ENCODE peak calls at places on chromosomes 3 and 15, in eight cellular contexts. Z is IMR-90, M is cardiac fibroblast, E is transverse colon, O is Calu3, T is ovary, C is AG04450, N is brain microvascular endothelial cell. L is an unnamed sample.

GRCh38 chr3:74992898-74993297 is 378.4 kb upstream of the CNTN3 start:
- DNase-seq in M (no peak), C (no peak), Z (no peak), N (no peak), E (no peak), O (no peak), T (no peak), L (no peak)

GRCh38 chr3:69806735-69807438 is 67.6 kb downstream of the MITF start:
- DNase-seq in C (no peak), E (no peak), N (peak), M (peak), Z (peak), T (no peak), O (no peak), L (peak)

GRCh38 chr3:44509985-44510360 is 32.5 kb upstream of the ZNF445 start:
- DNase-seq in T (no peak), C (no peak), N (peak), O (no peak), Z (peak), M (peak), E (no peak), L (peak)

GRCh38 chr3:143951351-143951971 is 20.2 kb upstream of the DIPK2A start:
- DNase-seq in O (peak), C (no peak), Z (peak), N (peak), T (peak), M (peak), E (no peak), L (peak)

GRCh38 chr3:74067296-74067695 is 442.6 kb upstream of the PDZRN3 start:
- DNase-seq in M (peak), T (no peak), C (no peak), E (no peak), N (no peak), Z (peak), O (no peak), L (peak)

GRCh38 chr3:138688871-138689299 is 80.3 kb downstream of the FAIM start:
- DNase-seq in M (no peak), C (no peak), T (no peak), O (no peak), Z (no peak), E (no peak), N (no peak), L (no peak)

GRCh38 chr3:49410844-49411549 is 779 bp downstream of the RHOA start:
- DNase-seq in C (no peak), E (no peak), N (no peak), T (no peak), O (no peak), M (no peak), Z (no peak), L (peak)

GRCh38 chr3:187150599-187150998 is 11.3 kb upstream of the RPL39L start:
- DNase-seq in Z (no peak), T (no peak), N (no peak), C (no peak), O (peak), M (no peak), E (peak), L (no peak)

GRCh38 chr3:16509721-16510619 is 3.5 kb downstream of the RFTN1 start:
- DNase-seq in E (no peak), M (no peak), T (no peak), Z (no peak), C (no peak), O (no peak), N (no peak), L (no peak)

GRCh38 chr3:56890448-56891083 is 88.8 kb upstream of the ARHGEF3 start:
- DNase-seq in Z (no peak), C (no peak), T (no peak), O (no peak), N (no peak), E (no peak), M (no peak), L (peak)

GRCh38 chr3:10333359-10333670 is 12.4 kb upstream of the SEC13 start:
- DNase-seq in O (no peak), Z (no peak), C (no peak), M (no peak), E (no peak), N (no peak), T (no peak), L (no peak)

GRCh38 chr3:163622384-163622783 is 1455.9 kb downstream of the SI start:
- DNase-seq in N (peak), T (no peak), C (no peak), Z (no peak), M (peak), E (no peak), O (no peak), L (no peak)

GRCh38 chr15:38320181-38320580 is 67.5 kb downstream of the SPRED1 start:
- DNase-seq in E (no peak), M (peak), C (no peak), Z (peak), O (no peak), T (no peak), N (peak), L (peak)

GRCh38 chr3:42743204-42743995 is 29.7 kb downstream of the CCDC13 start:
- DNase-seq in E (no peak), T (no peak), M (no peak), C (no peak), N (no peak), O (no peak), Z (no peak), L (no peak)

GRCh38 chr3:141625506-141625905 is 112.6 kb upstream of the RNF7 start:
- DNase-seq in M (peak), T (peak), Z (peak), O (no peak), N (no peak), C (no peak), E (no peak), L (peak)

GRCh38 chr3:149600619-149601018 is 57.2 kb downstream of the WWTR1 start:
- DNase-seq in E (no peak), C (no peak), M (no peak), N (no peak), Z (no peak), T (no peak), O (no peak), L (no peak)

GRCh38 chr15:60557157-60557556 is 78.2 kb upstream of the ICE2 start:
- DNase-seq in C (no peak), M (no peak), T (no peak), O (no peak), N (no peak), E (no peak), Z (peak), L (no peak)

GRCh38 chr3:148079370-148079769 is 618.3 kb upstream of the AGTR1 start:
- DNase-seq in Z (no peak), N (no peak), C (no peak), T (no peak), E (peak), O (no peak), M (no peak), L (peak)

GRCh38 chr3:134229038-134229437 is 21.6 kb downstream of the RYK start:
- DNase-seq in O (no peak), C (no peak), M (no peak), Z (no peak), N (no peak), T (no peak), E (no peak), L (no peak)

GRCh38 chr3:159652452-159652851 is 336.2 kb upstream of the IL12A start:
- DNase-seq in T (no peak), E (no peak), N (no peak), C (no peak), Z (no peak), O (no peak), M (no peak), L (no peak)

GRCh38 chr3:181630873-181631272 is 80.9 kb upstream of the SOX2 start:
- DNase-seq in O (no peak), M (peak), E (no peak), C (no peak), Z (no peak), N (no peak), T (no peak), L (no peak)

GRCh38 chr3:132730891-132731580 is 8.8 kb upstream of the NPHP3 start:
- DNase-seq in M (peak), T (no peak), Z (peak), O (peak), E (no peak), C (no peak), N (peak), L (peak)

GRCh38 chr3:8970971-8971589 is 7.8 kb upstream of the RAD18 start:
- DNase-seq in Z (peak), C (peak), M (peak), O (peak), N (peak), T (peak), E (peak), L (peak)

GRCh38 chr15:74387988-74388955 is 20.8 kb upstream of the CYP11A1 start:
- DNase-seq in M (no peak), Z (no peak), C (no peak), E (no peak), N (no peak), O (no peak), T (no peak), L (no peak)

GRCh38 chr3:46214751-46215352 is 6.7 kb upstream of the CCR1 start:
- DNase-seq in C (no peak), M (no peak), T (no peak), E (no peak), N (no peak), O (peak), Z (no peak), L (no peak)

GRCh38 chr3:58627580-58627894 is 39.0 kb downstream of the FAM3D start:
- DNase-seq in E (no peak), Z (no peak), N (no peak), M (no peak), T (peak), O (peak), C (no peak), L (peak)

GRCh38 chr15:83206387-83206970 is 1.1 kb downstream of the HDGFL3 start:
- DNase-seq in M (peak), C (no peak), O (peak), T (no peak), E (no peak), Z (no peak), N (no peak), L (peak)

GRCh38 chr15:84103345-84103744 is 132.2 kb upstream of the GOLGA6L4 start:
- DNase-seq in Z (no peak), O (no peak), C (no peak), E (no peak), T (no peak), M (no peak), N (no peak), L (no peak)

GRCh38 chr3:58173029-58173669 is 37.6 kb downstream of the DNASE1L3 start:
- DNase-seq in N (no peak), E (no peak), M (no peak), C (no peak), T (no peak), O (no peak), Z (no peak), L (no peak)

GRCh38 chr3:73427018-73427750 is 197.6 kb downstream of the PDZRN3 start:
- DNase-seq in Z (no peak), M (no peak), N (no peak), C (no peak), O (no peak), T (no peak), E (no peak), L (no peak)

GRCh38 chr3:120622457-120622856 is 26.3 kb downstream of the NDUFB4 start:
- DNase-seq in Z (no peak), T (no peak), C (no peak), M (no peak), O (no peak), N (no peak), E (no peak), L (no peak)

GRCh38 chr3:120625199-120625598 is 29.1 kb downstream of the NDUFB4 start:
- DNase-seq in C (no peak), Z (no peak), T (no peak), N (no peak), E (no peak), M (no peak), O (no peak), L (no peak)

GRCh38 chr3:120623719-120624093 is 27.6 kb downstream of the NDUFB4 start:
- DNase-seq in Z (no peak), T (no peak), E (no peak), C (no peak), M (no peak), O (no peak), N (no peak), L (no peak)

GRCh38 chr3:120622870-120623718 is 27.0 kb downstream of the NDUFB4 start:
- DNase-seq in O (peak), M (peak), E (peak), C (no peak), Z (peak), N (peak), T (no peak), L (peak)
- TF ChIP-seq CTCF in O (no peak), M (peak), E (no peak), C (no peak), Z (peak), N (peak), T (no peak), L (peak)

GRCh38 chr3:111864821-111865656 is 6.0 kb downstream of the PHLDB2 start:
- DNase-seq in T (no peak), M (peak), Z (peak), E (no peak), C (peak), N (peak), O (peak), L (peak)
- TF ChIP-seq CTCF in T (no peak), M (peak), Z (peak), E (no peak), C (peak), N (peak), O (no peak), L (peak)

GRCh38 chr3:127373701-127374625 is 86.1 kb upstream of the PRR20G start:
- DNase-seq in E (peak), M (peak), C (no peak), Z (no peak), T (no peak), O (peak), N (no peak), L (no peak)
- TF ChIP-seq CTCF in E (peak), M (peak), C (peak), Z (peak), T (no peak), O (peak), N (peak), L (peak)

GRCh38 chr3:152333928-152334327 is 65.2 kb downstream of the MBNL1 start:
- DNase-seq in T (no peak), Z (no peak), N (no peak), M (no peak), E (no peak), O (no peak), C (no peak), L (no peak)

GRCh38 chr3:152338159-152338720 is 69.5 kb downstream of the MBNL1 start:
- DNase-seq in Z (no peak), O (no peak), M (no peak), N (no peak), E (no peak), C (no peak), T (no peak), L (no peak)

GRCh38 chr3:152331975-152332374 is 63.2 kb downstream of the MBNL1 start:
- DNase-seq in C (no peak), O (no peak), T (no peak), E (no peak), Z (peak), N (no peak), M (peak), L (no peak)

GRCh38 chr3:152335273-152335672 is 66.5 kb downstream of the MBNL1 start:
- DNase-seq in N (no peak), M (no peak), E (no peak), Z (no peak), T (no peak), O (no peak), C (no peak), L (no peak)

GRCh38 chr3:152334761-152335160 is 66.0 kb downstream of the MBNL1 start:
- DNase-seq in E (no peak), T (no peak), Z (no peak), C (no peak), N (no peak), M (no peak), O (no peak), L (no peak)
- TF ChIP-seq CTCF in E (no peak), T (no peak), Z (no peak), C (no peak), N (no peak), M (no peak), O (no peak), L (no peak)

GRCh38 chr15:61835476-61836106 is 224.7 kb downstream of the VPS13C start:
- DNase-seq in E (peak), M (peak), O (peak), T (peak), C (no peak), N (peak), Z (peak), L (peak)
- TF ChIP-seq CTCF in E (peak), M (peak), O (peak), T (peak), C (peak), N (peak), Z (peak), L (peak)

GRCh38 chr3:61560452-61561373 is 658 bp upstream of the PTPRG start:
- DNase-seq in N (peak), Z (peak), M (peak), E (peak), C (peak), O (peak), T (peak), L (peak)

GRCh38 chr3:61562042-61562809 is 855 bp downstream of the PTPRG start:
- DNase-seq in O (no peak), E (peak), M (peak), Z (peak), T (peak), N (no peak), C (no peak), L (peak)

GRCh38 chr3:61562810-61563613 is 1.6 kb downstream of the PTPRG start:
- DNase-seq in N (no peak), E (peak), O (no peak), T (peak), Z (peak), C (no peak), M (peak), L (peak)

GRCh38 chr3:61561374-61562041 is at the start of gene PTPRG:
- DNase-seq in E (peak), M (peak), T (peak), Z (peak), O (peak), C (peak), N (peak), L (peak)

GRCh38 chr3:61559108-61559731 is 2.2 kb upstream of the PTPRG start:
- DNase-seq in C (no peak), T (no peak), N (no peak), Z (no peak), M (no peak), E (no peak), O (no peak), L (peak)
- TF ChIP-seq CTCF in C (peak), T (no peak), N (peak), Z (no peak), M (peak), E (no peak), O (no peak), L (peak)

GRCh38 chr3:11415099-11415498 is 142.9 kb downstream of the ATG7 start:
- DNase-seq in Z (no peak), M (peak), E (no peak), C (no peak), O (no peak), T (no peak), N (no peak), L (peak)

GRCh38 chr3:11410564-11410963 is 138.4 kb downstream of the ATG7 start:
- DNase-seq in T (no peak), N (no peak), O (no peak), Z (no peak), M (peak), C (no peak), E (no peak), L (no peak)

GRCh38 chr3:11413071-11413470 is 140.9 kb downstream of the ATG7 start:
- DNase-seq in E (no peak), M (no peak), O (no peak), N (no peak), C (no peak), T (no peak), Z (no peak), L (no peak)

GRCh38 chr3:11407644-11408043 is 135.4 kb downstream of the ATG7 start:
- DNase-seq in C (no peak), Z (no peak), M (no peak), O (no peak), N (no peak), T (no peak), E (no peak), L (no peak)

DNA sequence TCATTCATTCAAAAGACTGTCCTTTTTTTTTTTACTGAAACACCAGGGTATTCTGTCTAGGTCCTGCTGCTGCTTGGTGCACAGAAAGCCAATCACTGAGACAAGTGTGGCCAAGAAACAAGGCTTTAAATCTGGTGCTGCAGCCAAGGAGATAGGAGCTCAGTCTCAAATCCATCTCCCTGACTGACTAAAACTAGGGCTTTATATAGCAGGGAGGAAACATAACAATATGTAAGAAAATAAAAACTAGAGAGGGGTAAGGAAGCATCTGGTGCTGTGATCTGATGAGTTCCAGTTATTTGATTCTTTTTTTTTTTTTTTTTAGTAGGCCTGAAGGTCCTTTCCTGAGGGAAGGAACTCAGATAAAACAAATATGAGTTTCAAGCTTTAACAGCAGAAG is 139.8 kb downstream of the ATG7 start:
- DNase-seq in E (no peak), T (no peak), C (no peak), N (no peak), O (no peak), M (no peak), Z (no peak), L (no peak)
- TF ChIP-seq CTCF in E (no peak), T (no peak), C (no peak), N (no peak), O (no peak), M (no peak), Z (no peak), L (no peak)

GRCh38 chr3:23372296-23372695 is 169.2 kb downstream of the UBE2E2 start:
- DNase-seq in Z (no peak), T (no peak), M (peak), E (no peak), N (peak), C (no peak), O (no peak), L (peak)
- TF ChIP-seq CTCF in Z (no peak), T (no peak), M (no peak), E (no peak), N (peak), C (no peak), O (no peak), L (no peak)